ENCODE peak calls at places on chromosome 17, in ten cellular contexts. G, Y, B, V, X, I, K, W, H and F are unnamed samples.

GRCh38 chr17:48615963-48616718 is 1.0 kb upstream of the HOXB8 start:
- DNase-seq in B (no peak), X (no peak), I (no peak), K (no peak), H (no peak), W (no peak), G (no peak), V (no peak), Y (no peak), F (no peak)

GRCh38 chr17:9050801-9051401 is 29.6 kb downstream of the NTN1 start:
- DNase-seq in G (no peak), H (peak), Y (peak), I (peak), X (no peak), K (no peak), V (no peak), W (peak), B (no peak), F (no peak)

GRCh38 chr17:75345514-75346167 is 56.4 kb upstream of the SLC25A19 start:
- DNase-seq in G (no peak), B (no peak), W (no peak), V (no peak), Y (peak), I (no peak), X (no peak), K (no peak), H (no peak), F (no peak)

GRCh38 chr17:81003711-81004335 is 12.2 kb downstream of the CHMP6 start:
- DNase-seq in G (peak), B (no peak), W (no peak), K (no peak), V (no peak), X (no peak), H (no peak), Y (no peak), I (no peak), F (no peak)

GRCh38 chr17:41613277-41614082 is 913 bp upstream of the KRT16 start:
- DNase-seq in H (no peak), K (no peak), W (no peak), B (no peak), Y (no peak), I (no peak), G (no peak), X (no peak), V (no peak), F (no peak)

GRCh38 chr17:5592382-5592781 is 8.1 kb upstream of the NLRP1 start:
- DNase-seq in W (peak), V (no peak), X (peak), K (peak), B (no peak), G (peak), Y (peak), I (peak), H (no peak), F (peak)

GRCh38 chr17:37691807-37692206 is 48.6 kb upstream of the DDX52 start:
- DNase-seq in K (no peak), I (no peak), V (no peak), H (no peak), G (no peak), W (no peak), B (no peak), X (no peak), Y (no peak), F (peak)

GRCh38 chr17:17157041-17157440 is 49.1 kb downstream of the PLD6 start:
- DNase-seq in W (no peak), G (no peak), V (no peak), X (no peak), H (no peak), I (no peak), Y (no peak), B (no peak), K (no peak), F (no peak)

GRCh38 chr17:50277357-50277754 is 3.1 kb downstream of the TMEM92 start:
- DNase-seq in K (no peak), B (no peak), H (no peak), Y (peak), G (no peak), W (no peak), I (no peak), V (no peak), X (no peak), F (no peak)

GRCh38 chr17:41489531-41489930 is at the start of gene KRT36:
- DNase-seq in V (no peak), X (no peak), B (no peak), K (no peak), I (no peak), G (no peak), H (no peak), W (no peak), Y (no peak), F (no peak)

GRCh38 chr17:2048805-2049204 is 6.1 kb upstream of the HIC1 start:
- DNase-seq in G (no peak), I (no peak), V (no peak), Y (no peak), B (no peak), K (no peak), X (no peak), H (no peak), W (no peak), F (peak)

GRCh38 chr17:3885970-3886369 is 6.9 kb downstream of the CAMKK1 start:
- DNase-seq in H (no peak), I (no peak), K (no peak), B (no peak), V (no peak), G (no peak), W (no peak), Y (no peak), X (peak), F (no peak)

GRCh38 chr17:143785-144281 is 6.5 kb downstream of the SCGB1C2 start:
- DNase-seq in X (peak), V (peak), H (peak), K (peak), Y (peak), W (peak), I (peak), B (peak), G (peak), F (peak)

GRCh38 chr17:57672205-57672632 is 72.9 kb downstream of the CCDC182 start:
- DNase-seq in B (no peak), Y (no peak), I (peak), X (no peak), H (no peak), V (no peak), W (no peak), G (no peak), K (no peak), F (no peak)

GRCh38 chr17:15475620-15476354 is 8.4 kb upstream of the CDRT4 start:
- DNase-seq in H (no peak), B (no peak), V (no peak), Y (no peak), I (no peak), X (no peak), G (no peak), K (no peak), W (no peak), F (no peak)

GRCh38 chr17:7215652-7216139 is 3.9 kb downstream of the DLG4 start:
- DNase-seq in I (no peak), X (no peak), H (no peak), K (no peak), B (no peak), Y (peak), W (no peak), V (peak), G (peak), F (peak)

GRCh38 chr17:9209347-9209746 is 188.0 kb downstream of the NTN1 start:
- DNase-seq in Y (peak), I (no peak), W (no peak), B (no peak), H (no peak), K (no peak), X (no peak), V (no peak), G (no peak), F (no peak)

GRCh38 chr17:13575922-13576419 is 25.8 kb downstream of the HS3ST3A1 start:
- DNase-seq in B (no peak), K (no peak), G (no peak), W (no peak), H (no peak), I (no peak), V (no peak), X (no peak), Y (peak), F (no peak)

GRCh38 chr17:27384261-27384701 is 72.0 kb upstream of the KSR1 start:
- DNase-seq in X (peak), H (no peak), V (no peak), K (peak), W (no peak), I (peak), G (peak), B (peak), Y (no peak), F (no peak)

GRCh38 chr17:47678196-47678595 is 15.8 kb upstream of the TBKBP1 start:
- DNase-seq in B (no peak), G (no peak), X (no peak), H (no peak), W (no peak), I (no peak), Y (no peak), K (no peak), V (no peak), F (peak)

GRCh38 chr17:80346498-80347275 is 68.3 kb upstream of the ENDOV start:
- DNase-seq in I (no peak), G (no peak), H (no peak), B (no peak), Y (no peak), W (no peak), V (no peak), X (no peak), K (no peak), F (no peak)

GRCh38 chr17:76458580-76459490 is 5.9 kb upstream of the UBE2O start:
- DNase-seq in I (peak), Y (peak), G (no peak), V (peak), H (peak), W (peak), B (peak), X (peak), K (no peak), F (peak)